ENCODE peak calls at places on chromosomes 7 and 10, in six cellular contexts. W is endothelial cell of umbilical vein, K is A549, A is K562, V is HepG2, G is GM12878. H is an unnamed sample.

GRCh38 chr7:120185940-120186682 is 86.9 kb upstream of the KCND2 start:
- DNase-seq in G (no peak), K (no peak), W (no peak), V (no peak), A (no peak), H (no peak)

GRCh38 chr10:103679096-103679790 is 176.1 kb downstream of the SH3PXD2A start:
- DNase-seq in W (no peak), V (no peak), G (no peak), K (no peak), A (no peak), H (no peak)

GRCh38 chr10:6019010-6019782 is 41.9 kb upstream of the IL15RA start:
- DNase-seq in V (no peak), G (no peak), A (no peak), K (no peak), W (no peak), H (no peak)

GRCh38 chr7:40706829-40707228 is 572.0 kb downstream of the SUGCT start:
- DNase-seq in V (no peak), G (no peak), W (no peak), K (no peak), A (no peak), H (no peak)

GRCh38 chr7:137923380-137923779 is 76.6 kb upstream of the DGKI start:
- DNase-seq in V (no peak), G (no peak), A (no peak), K (peak; percentile 15), W (no peak), H (no peak)

GRCh38 chr7:97004931-97005763 is at the start of gene DLX6:
- DNase-seq in G (no peak), A (no peak), K (peak; percentile 89), W (no peak), V (peak; percentile 93), H (no peak)

GRCh38 chr10:69374242-69374641 is 42.5 kb downstream of the TACR2 start:
- DNase-seq in W (no peak), G (no peak), K (no peak), A (no peak), V (no peak), H (no peak)

GRCh38 chr10:47146571-47146970 is 153.4 kb upstream of the GDF10 start:
- DNase-seq in V (no peak), A (no peak), K (no peak), G (no peak), W (no peak), H (no peak)

GRCh38 chr10:89427629-89428028 is 13.3 kb downstream of the IFIT5 start:
- DNase-seq in A (no peak), V (no peak), G (no peak), K (no peak), W (no peak), H (no peak)

DNA sequence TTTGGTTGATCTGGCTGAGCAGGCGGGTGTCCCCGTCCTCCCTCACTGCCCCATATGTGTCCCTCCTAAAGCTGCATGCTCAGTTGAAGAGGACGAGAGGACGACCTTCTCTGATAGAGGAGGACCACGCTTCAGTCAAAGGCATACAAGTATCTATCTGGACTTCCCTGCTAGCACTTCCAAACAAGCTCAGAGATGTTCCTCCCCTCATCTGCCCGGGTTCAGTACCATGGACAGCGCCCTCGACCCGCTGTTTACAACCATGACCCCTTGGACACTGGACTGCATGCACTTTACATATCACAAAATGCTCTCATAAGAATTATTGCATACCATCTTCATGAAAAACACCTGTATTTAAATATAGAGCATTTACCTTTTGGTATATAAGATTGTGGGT is 26.9 kb upstream of the TRIM56 start:
- DNase-seq in A (peak; percentile 83), G (no peak), V (peak; percentile 48), W (peak; percentile 53), K (peak; percentile 43), H (peak; percentile 74)
- TF ChIP-seq MYC in A (no peak), G (no peak), V (no peak), W (no peak), K (no peak), H (no peak)

DNA sequence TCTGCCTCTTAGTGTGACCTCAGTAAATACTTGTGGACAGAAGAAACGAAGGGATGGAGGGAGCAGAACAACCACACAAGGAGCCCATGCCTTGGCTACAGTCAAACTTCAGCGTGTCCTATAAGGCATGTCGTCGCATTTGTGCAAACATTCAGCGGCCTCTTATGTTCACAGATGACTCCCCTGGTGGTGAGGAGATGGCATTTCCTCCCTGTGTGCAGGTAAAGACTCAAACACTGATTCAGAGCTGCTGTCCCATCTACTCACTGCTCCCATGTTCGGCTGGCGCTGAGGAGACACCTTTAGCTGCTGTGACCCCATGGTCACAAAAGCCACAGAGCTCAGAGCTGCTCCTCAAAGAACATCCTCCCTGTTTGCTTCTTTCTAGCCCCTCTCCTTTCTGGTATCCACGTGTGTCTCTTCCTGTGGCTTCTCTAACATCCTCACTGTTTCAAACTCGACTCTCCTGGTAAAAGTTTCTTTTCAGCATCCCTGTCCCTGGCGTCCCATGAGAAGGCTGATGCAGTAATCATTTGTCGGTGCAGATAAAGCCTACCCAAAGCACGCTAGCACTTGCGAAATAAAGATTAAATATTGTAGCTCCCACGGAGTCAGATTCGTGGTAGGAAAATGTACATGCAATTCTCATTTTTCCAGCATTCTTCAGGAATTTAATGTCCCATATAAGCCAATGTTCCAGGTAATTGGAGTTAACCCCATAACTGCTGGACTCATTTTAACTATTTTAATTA is 124.9 kb upstream of the NEBL start:
- DNase-seq in G (no peak), K (peak; percentile 22), A (peak; percentile 15), W (no peak), V (peak; percentile 44), H (no peak)
- TF ChIP-seq CTCF in G (peak; percentile 19), K (no peak), A (peak; percentile 41), W (no peak), V (peak; percentile 26), H (no peak)

GRCh38 chr7:51249187-51249945 is 67.2 kb downstream of the COBL start:
- DNase-seq in G (no peak), V (no peak), W (no peak), K (peak; percentile 26), A (no peak), H (no peak)
- TF ChIP-seq MYC in G (no peak), V (no peak), W (no peak), K (no peak), A (no peak), H (no peak)

DNA sequence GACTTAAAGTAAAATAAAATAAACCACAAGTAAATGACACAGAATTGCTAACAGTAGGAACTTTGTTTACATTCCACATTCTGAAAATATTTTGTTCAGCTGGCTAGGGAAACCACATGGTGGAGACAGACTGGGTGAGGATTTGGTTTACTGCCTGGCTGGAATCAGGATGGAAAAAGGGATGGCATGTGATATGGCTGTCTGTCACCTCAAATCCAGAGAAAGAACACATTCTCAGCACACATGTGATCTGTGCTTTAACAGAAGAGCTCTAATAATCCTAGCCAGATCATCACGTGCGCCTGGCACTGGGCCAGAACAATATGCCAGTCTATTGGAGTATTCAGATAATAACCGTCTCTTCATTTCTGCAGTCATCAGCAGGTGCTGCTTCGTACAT is 90.9 kb upstream of the PIP4K2A start:
- DNase-seq in V (peak; percentile 19), W (peak; percentile 31), G (no peak), A (peak; percentile 10), K (no peak), H (no peak)
- TF ChIP-seq CTCF in V (no peak), W (no peak), G (no peak), A (no peak), K (no peak), H (no peak)